ENCODE peak calls at places on chromosomes 16 and 17, in four cellular contexts. Q is activated CD4-positive, alpha-beta T cell treated with anti-CD3 and anti-CD28 coated beads, Interleukin-2, amount 50 U/mL, for 1 hour; T is posterior vena cava; N is lower leg skin. V is an unnamed sample.

GRCh38 chr17:65785109-65785508 is 223.7 kb upstream of the AXIN2 start:
- DNase-seq in Q (no peak), T (no peak), N (no peak), V (no peak)

GRCh38 chr17:77542551-77543490 is 402.1 kb downstream of the SEC14L1 start:
- DNase-seq in Q (peak), T (peak), N (peak), V (peak)

GRCh38 chr16:17647879-17648649 is 177.3 kb upstream of the XYLT1 start:
- DNase-seq in Q (no peak), T (no peak), N (no peak), V (no peak)

GRCh38 chr16:49183911-49184310 is 97.7 kb downstream of the CBLN1 start:
- DNase-seq in Q (no peak), T (no peak), N (no peak), V (no peak)

GRCh38 chr16:87056083-87056482 is 261.1 kb downstream of the C16orf95 start:
- DNase-seq in Q (no peak), T (peak), N (peak), V (no peak)

GRCh38 chr16:2027024-2028010 is 615 bp downstream of the NHERF2 start:
- DNase-seq in Q (no peak), T (no peak), N (no peak), V (peak)

GRCh38 chr16:83995756-83996155 is 27.7 kb downstream of the NECAB2 start:
- DNase-seq in Q (no peak), T (no peak), N (no peak), V (no peak)

GRCh38 chr17:49555495-49556018 is 20.1 kb upstream of the NXPH3 start:
- DNase-seq in Q (no peak), T (no peak), N (peak), V (no peak)

GRCh38 chr17:40065041-40065770 is 2.4 kb downstream of the THRA start:
- DNase-seq in Q (no peak), T (peak), N (no peak), V (no peak)

GRCh38 chr17:39634384-39634871 is 2.5 kb upstream of the STARD3 start:
- DNase-seq in Q (no peak), T (no peak), N (no peak), V (no peak)

GRCh38 chr16:46822270-46822669 is 8.7 kb downstream of the C16orf87 start:
- DNase-seq in Q (no peak), T (no peak), N (no peak), V (no peak)

GRCh38 chr16:56389554-56389953 is 35.8 kb downstream of the AMFR start:
- DNase-seq in Q (no peak), T (no peak), N (no peak), V (no peak)

GRCh38 chr16:51971184-51971583 is 575.8 kb downstream of the TOX3 start:
- DNase-seq in Q (no peak), T (no peak), N (no peak), V (no peak)

GRCh38 chr17:45052052-45052772 is 780 bp upstream of the DCAKD start:
- DNase-seq in Q (peak), T (peak), N (peak), V (no peak)